ENCODE peak calls at places on chromosomes 1 and 21, in six cellular contexts. D is stimulated activated CD8-positive, alpha-beta memory T cell treated with anti-CD3 and anti-CD28 coated beads, Interleukin-4, amount 100 ng/mL, for 1 hour; P is thoracic aorta; H is mucosa of descending colon; U is HEK293T; G is activated CD4-positive, CD25-positive, alpha-beta regulatory T cell treated with anti-CD3 and anti-CD28 coated beads, Interleukin-2, amount 50 U/mL, for 72 hours. J is an unnamed sample.

GRCh38 chr1:1782399-1783221 is 4.3 kb upstream of the NADK start:
- DNase-seq in D (no peak), P (peak), H (peak), U (no peak), G (peak), J (no peak)

GRCh38 chr1:25661043-25661807 is 44.6 kb downstream of the MAN1C1 start:
- DNase-seq in D (no peak), P (no peak), H (no peak), U (no peak), G (no peak), J (no peak)

GRCh38 chr1:37478451-37478871 is 4.1 kb downstream of the ZC3H12A start:
- DNase-seq in D (no peak), P (no peak), H (no peak), U (no peak), G (peak), J (no peak)

GRCh38 chr1:8427986-8428385 is 110.1 kb downstream of the SLC45A1 start:
- DNase-seq in D (no peak), P (no peak), H (no peak), U (no peak), G (no peak), J (no peak)

GRCh38 chr1:43531453-43531905 is 796 bp downstream of the PTPRF start:
- DNase-seq in D (no peak), P (no peak), H (peak), U (peak), G (no peak), J (no peak)

GRCh38 chr1:59560807-59561450 is 253.8 kb upstream of the HOOK1 start:
- DNase-seq in D (no peak), P (no peak), H (no peak), U (no peak), G (no peak), J (no peak)

GRCh38 chr1:201061049-201061448 is 37.5 kb upstream of the KIF21B start:
- DNase-seq in D (no peak), P (no peak), H (no peak), U (no peak), G (no peak), J (no peak)

GRCh38 chr1:91759076-91759475 is 126.9 kb downstream of the TGFBR3 start:
- DNase-seq in D (no peak), P (no peak), H (no peak), U (no peak), G (no peak), J (no peak)

GRCh38 chr1:228058981-228059535 is 23.4 kb upstream of the ARF1 start:
- DNase-seq in D (no peak), P (no peak), H (no peak), U (no peak), G (no peak), J (no peak)

GRCh38 chr1:212860713-212861581 is 2.9 kb downstream of the FLVCR1 start:
- DNase-seq in D (no peak), P (no peak), H (no peak), U (no peak), G (no peak), J (no peak)

GRCh38 chr1:192763243-192763642 is 45.6 kb upstream of the RGS2 start:
- DNase-seq in D (no peak), P (no peak), H (no peak), U (no peak), G (no peak), J (no peak)

GRCh38 chr1:165945911-165946310 is 118.5 kb downstream of the UCK2 start:
- DNase-seq in D (no peak), P (no peak), H (no peak), U (no peak), G (no peak), J (no peak)

GRCh38 chr1:42832636-42833265 is 13.7 kb upstream of the ZNF691 start:
- DNase-seq in D (no peak), P (no peak), H (no peak), U (no peak), G (no peak), J (no peak)

GRCh38 chr1:147478556-147478955 is 62.7 kb upstream of the BCL9 start:
- DNase-seq in D (no peak), P (no peak), H (no peak), U (no peak), G (no peak), J (no peak)

GRCh38 chr1:212601524-212601923 is 7.0 kb upstream of the ATF3 start:
- DNase-seq in D (no peak), P (no peak), H (no peak), U (no peak), G (no peak), J (no peak)

GRCh38 chr1:109249654-109250401 is 489 bp downstream of the CELSR2 start:
- DNase-seq in D (no peak), P (no peak), H (no peak), U (peak), G (no peak), J (no peak)

GRCh38 chr1:85865183-85865582 is 156.9 kb upstream of the ZNHIT6 start:
- DNase-seq in D (no peak), P (no peak), H (no peak), U (no peak), G (no peak), J (no peak)

GRCh38 chr1:156146006-156146748 is 7.2 kb upstream of the SEMA4A start:
- DNase-seq in D (no peak), P (no peak), H (peak), U (peak), G (no peak), J (peak)

GRCh38 chr1:3625151-3625907 is 514 bp downstream of the TPRG1L start:
- DNase-seq in D (no peak), P (no peak), H (peak), U (peak), G (no peak), J (no peak)

GRCh38 chr1:198467342-198467741 is 73.1 kb downstream of the ATP6V1G3 start:
- DNase-seq in D (no peak), P (no peak), H (no peak), U (no peak), G (no peak), J (no peak)

GRCh38 chr1:201354151-201354900 is 23.2 kb downstream of the TNNT2 start:
- DNase-seq in D (no peak), P (no peak), H (no peak), U (no peak), G (no peak), J (no peak)

GRCh38 chr1:2279210-2279639 is 51.1 kb downstream of the SKI start:
- DNase-seq in D (no peak), P (no peak), H (no peak), U (no peak), G (no peak), J (no peak)

GRCh38 chr1:6603424-6603850 is 768 bp upstream of the KLHL21 start:
- DNase-seq in D (no peak), P (no peak), H (peak), U (no peak), G (peak), J (no peak)

GRCh38 chr1:162372159-162373071 is 4.2 kb downstream of the SPATA46 start:
- DNase-seq in D (no peak), P (no peak), H (peak), U (no peak), G (no peak), J (no peak)

GRCh38 chr1:12851779-12852178 is 3.3 kb upstream of the HNRNPCL1 start:
- DNase-seq in D (no peak), P (no peak), H (no peak), U (no peak), G (no peak), J (peak)

GRCh38 chr1:233587196-233587595 is 26.7 kb upstream of the KCNK1 start:
- DNase-seq in D (no peak), P (no peak), H (no peak), U (no peak), G (no peak), J (no peak)

GRCh38 chr1:199948587-199949280 is 78.8 kb upstream of the NR5A2 start:
- DNase-seq in D (no peak), P (no peak), H (no peak), U (peak), G (no peak), J (no peak)

GRCh38 chr1:167601442-167602380 is 28.3 kb upstream of the RCSD1 start:
- DNase-seq in D (no peak), P (no peak), H (peak), U (no peak), G (no peak), J (no peak)

GRCh38 chr21:35044128-35044527 is 5.0 kb downstream of the RUNX1 start:
- DNase-seq in D (no peak), P (no peak), H (no peak), U (no peak), G (no peak), J (no peak)

GRCh38 chr1:23194119-23194984 is 22.9 kb downstream of the HTR1D start:
- DNase-seq in D (no peak), P (no peak), H (no peak), U (no peak), G (no peak), J (no peak)

GRCh38 chr1:162185299-162185698 is 115.8 kb downstream of the NOS1AP start:
- DNase-seq in D (no peak), P (no peak), H (no peak), U (no peak), G (no peak), J (no peak)

GRCh38 chr21:46077674-46078101 is 20.2 kb upstream of the COL6A2 start:
- DNase-seq in D (no peak), P (no peak), H (peak), U (no peak), G (peak), J (no peak)

GRCh38 chr1:69511426-69512192 is 56.1 kb upstream of the LRRC7 start:
- DNase-seq in D (no peak), P (no peak), H (no peak), U (no peak), G (no peak), J (no peak)